ENCODE peak calls at places on chromosomes 4 and X, in five cellular contexts. H, B, X, C and J are unnamed samples.
A peak's percentile ranks its signal among the peaks of the same experiment; 100 is the strongest.

GRCh38 chrX:132412208-132412607 is 76.6 kb downstream of the MBNL3 start:
- DNase-seq in H (no peak), B (no peak), X (peak; percentile 39), C (no peak), J (no peak)

GRCh38 chrX:145881175-145881867 is 63.7 kb downstream of the SLITRK2 start:
- DNase-seq in H (no peak), B (no peak), X (no peak), C (no peak), J (no peak)

GRCh38 chrX:18574591-18574990 is 97.3 kb downstream of the RS1 start:
- DNase-seq in H (peak; percentile 61), B (peak; percentile 24), X (peak; percentile 73), C (no peak), J (peak; percentile 1)

GRCh38 chr4:19927381-19927780 is 324.3 kb upstream of the SLIT2 start:
- DNase-seq in H (peak; percentile 91), B (no peak), X (no peak), C (no peak), J (no peak)

GRCh38 chrX:11273544-11273943 is 19.7 kb upstream of the AMELX start:
- DNase-seq in H (peak; percentile 37), B (peak; percentile 9), X (peak; percentile 39), C (no peak), J (no peak)

GRCh38 chr4:122293374-122294365 is 85.1 kb upstream of the ADAD1 start:
- DNase-seq in H (peak; percentile 13), B (no peak), X (peak; percentile 6), C (peak; percentile 12), J (no peak)

GRCh38 chrX:45300638-45301037 is 100.0 kb upstream of the DIPK2B start:
- DNase-seq in H (no peak), B (no peak), X (no peak), C (no peak), J (no peak)

GRCh38 chr4:101458473-101458872 is 111.1 kb upstream of the PPP3CA start:
- DNase-seq in H (no peak), B (no peak), X (no peak), C (no peak), J (no peak)

GRCh38 chrX:119880552-119881437 is 9.2 kb downstream of the NDUFA1 start:
- DNase-seq in H (peak; percentile 69), B (peak; percentile 37), X (peak; percentile 51), C (no peak), J (peak; percentile 46)

GRCh38 chr4:168076989-168077725 is 15.2 kb upstream of the ANXA10 start:
- DNase-seq in H (peak; percentile 72), B (peak; percentile 14), X (peak; percentile 76), C (peak; percentile 41), J (peak; percentile 69)

GRCh38 chr4:141643557-141643956 is 7.2 kb downstream of the IL15 start:
- DNase-seq in H (peak; percentile 81), B (peak; percentile 49), X (peak; percentile 70), C (no peak), J (peak; percentile 81)

GRCh38 chr4:147696866-147697265 is 12.9 kb upstream of the PRMT9 start:
- DNase-seq in H (no peak), B (no peak), X (no peak), C (no peak), J (no peak)

GRCh38 chr4:95693594-95693993 is 144.8 kb upstream of the UNC5C start:
- DNase-seq in H (peak; percentile 14), B (no peak), X (peak; percentile 34), C (no peak), J (peak; percentile 13)

GRCh38 chrX:9207142-9207541 is 173.2 kb upstream of the FAM9B start:
- DNase-seq in H (no peak), B (no peak), X (no peak), C (no peak), J (peak; percentile 0)

GRCh38 chrX:45322820-45323219 is 122.1 kb upstream of the DIPK2B start:
- DNase-seq in H (no peak), B (peak; percentile 19), X (peak; percentile 59), C (no peak), J (no peak)

GRCh38 chr4:54449999-54450398 is 207.8 kb upstream of the KIT start:
- DNase-seq in H (no peak), B (no peak), X (no peak), C (no peak), J (no peak)

GRCh38 chr4:39054497-39054896 is 7.5 kb upstream of the KLHL5 start:
- DNase-seq in H (peak; percentile 7), B (no peak), X (no peak), C (no peak), J (no peak)

GRCh38 chr4:104751468-104751867 is 256.8 kb upstream of the CXXC4 start:
- DNase-seq in H (no peak), B (no peak), X (no peak), C (no peak), J (no peak)

GRCh38 chrX:87679849-87680248 is 162.2 kb downstream of the KLHL4 start:
- DNase-seq in H (no peak), B (no peak), X (no peak), C (no peak), J (no peak)

GRCh38 chrX:989959-990510 is 222.4 kb downstream of the CRLF2 start:
- DNase-seq in H (peak; percentile 76), B (peak; percentile 94), X (peak; percentile 78), C (no peak), J (no peak)

GRCh38 chr4:8470451-8471024 is 30.0 kb downstream of the TRMT44 start:
- DNase-seq in H (no peak), B (no peak), X (no peak), C (no peak), J (no peak)

GRCh38 chr4:169485791-169486742 is 126.3 kb downstream of the NEK1 start:
- DNase-seq in H (peak; percentile 71), B (peak; percentile 45), X (peak; percentile 73), C (peak; percentile 26), J (peak; percentile 23)

GRCh38 chr4:15771419-15772058 is 6.6 kb upstream of the CD38 start:
- DNase-seq in H (no peak), B (no peak), X (no peak), C (no peak), J (no peak)

GRCh38 chrX:153400146-153401132 is 711 bp downstream of the PNMA6E start:
- DNase-seq in H (peak; percentile 8), B (no peak), X (no peak), C (no peak), J (peak; percentile 4)

GRCh38 chr4:31366041-31366440 is 645.9 kb downstream of the PCDH7 start:
- DNase-seq in H (no peak), B (peak; percentile 39), X (peak; percentile 12), C (no peak), J (peak; percentile 56)

GRCh38 chr4:139461022-139461421 is 7.1 kb downstream of the RAB33B start:
- DNase-seq in H (no peak), B (no peak), X (no peak), C (no peak), J (no peak)

GRCh38 chr4:3745886-3746656 is 20.1 kb upstream of the ADRA2C start:
- DNase-seq in H (peak; percentile 65), B (no peak), X (peak; percentile 9), C (no peak), J (no peak)

GRCh38 chr4:22482250-22483127 is 33.4 kb downstream of the ADGRA3 start:
- DNase-seq in H (no peak), B (no peak), X (no peak), C (no peak), J (no peak)

GRCh38 chr4:73620115-73620792 is at the start of gene RASSF6:
- DNase-seq in H (no peak), B (no peak), X (no peak), C (no peak), J (peak; percentile 54)

GRCh38 chr4:14652522-14652921 is 349.8 kb upstream of the CPEB2 start:
- DNase-seq in H (peak; percentile 2), B (no peak), X (no peak), C (no peak), J (no peak)

GRCh38 chrX:117543885-117544284 is 572.7 kb downstream of the KLHL13 start:
- DNase-seq in H (no peak), B (no peak), X (no peak), C (no peak), J (no peak)

GRCh38 chrX:18994713-18995112 is 10.8 kb upstream of the PHKA2 start:
- DNase-seq in H (peak; percentile 66), B (peak; percentile 33), X (peak; percentile 66), C (no peak), J (peak; percentile 32)

GRCh38 chrX:126342859-126343258 is 176.8 kb upstream of the DCAF12L2 start:
- DNase-seq in H (no peak), B (no peak), X (no peak), C (no peak), J (no peak)

GRCh38 chr4:168449740-168450442 is 30.4 kb downstream of the DDX60L start:
- DNase-seq in H (peak; percentile 98), B (no peak), X (peak; percentile 50), C (no peak), J (peak; percentile 22)